ENCODE peak calls at places on chromosome 21, in ten cellular contexts. J, T, A, U, O, V, L, P, G and Q are unnamed samples.

GRCh38 chr21:45572231-45572630 is 30.0 kb upstream of the SLC19A1 start:
- DNase-seq in J (no peak), T (peak; percentile 37), A (peak; percentile 3), U (no peak), O (no peak), V (no peak), L (no peak), P (no peak), G (no peak), Q (no peak)

GRCh38 chr21:31566611-31567010 is 92.9 kb upstream of the SOD1 start:
- DNase-seq in J (no peak), T (no peak), A (no peak), U (no peak), O (no peak), V (no peak), L (no peak), P (no peak), G (no peak), Q (no peak)

GRCh38 chr21:15206514-15206913 is 141.7 kb upstream of the NRIP1 start:
- DNase-seq in J (no peak), T (no peak), A (no peak), U (no peak), O (no peak), V (no peak), L (no peak), P (no peak), G (no peak), Q (no peak)

GRCh38 chr21:43884012-43884860 is 19.2 kb downstream of the AGPAT3 start:
- DNase-seq in J (peak; percentile 91), T (no peak), A (no peak), U (no peak), O (peak; percentile 56), V (peak; percentile 20), L (peak; percentile 49), P (peak; percentile 20), G (no peak), Q (no peak)

GRCh38 chr21:41651830-41652229 is 115.0 kb downstream of the RIPK4 start:
- DNase-seq in J (no peak), T (peak; percentile 67), A (no peak), U (no peak), O (no peak), V (no peak), L (no peak), P (no peak), G (no peak), Q (no peak)

GRCh38 chr21:31543191-31543590 is 116.3 kb upstream of the SOD1 start:
- DNase-seq in J (no peak), T (no peak), A (no peak), U (no peak), O (no peak), V (no peak), L (no peak), P (no peak), G (no peak), Q (no peak)

GRCh38 chr21:16084776-16085364 is 355.1 kb downstream of the USP25 start:
- DNase-seq in J (no peak), T (peak; percentile 80), A (peak; percentile 46), U (no peak), O (no peak), V (no peak), L (no peak), P (no peak), G (no peak), Q (no peak)

GRCh38 chr21:31132574-31133242 is 94.4 kb upstream of the KRTAP19-8 start:
- DNase-seq in J (no peak), T (no peak), A (no peak), U (no peak), O (no peak), V (no peak), L (no peak), P (no peak), G (no peak), Q (peak; percentile 46)

GRCh38 chr21:34702341-34702807 is 33.6 kb downstream of the CLIC6 start:
- DNase-seq in J (no peak), T (peak; percentile 88), A (no peak), U (no peak), O (no peak), V (no peak), L (no peak), P (no peak), G (no peak), Q (no peak)

GRCh38 chr21:45014747-45015468 is 59.5 kb upstream of the ADARB1 start:
- DNase-seq in J (no peak), T (peak; percentile 52), A (no peak), U (no peak), O (no peak), V (no peak), L (no peak), P (no peak), G (no peak), Q (peak; percentile 4)

GRCh38 chr21:46442938-46443337 is 15.8 kb upstream of the DIP2A start:
- DNase-seq in J (no peak), T (no peak), A (no peak), U (no peak), O (no peak), V (no peak), L (no peak), P (no peak), G (no peak), Q (no peak)

GRCh38 chr21:38267991-38268858 is 11.4 kb downstream of the KCNJ15 start:
- DNase-seq in J (peak; percentile 38), T (no peak), A (no peak), U (no peak), O (no peak), V (no peak), L (no peak), P (no peak), G (no peak), Q (no peak)

GRCh38 chr21:38688068-38688467 is 117.7 kb upstream of the ETS2 start:
- DNase-seq in J (no peak), T (no peak), A (no peak), U (no peak), O (no peak), V (no peak), L (no peak), P (no peak), G (no peak), Q (no peak)

GRCh38 chr21:45262616-45263015 is 25.1 kb downstream of the POFUT2 start:
- DNase-seq in J (no peak), T (peak; percentile 81), A (no peak), U (peak; percentile 37), O (no peak), V (no peak), L (no peak), P (no peak), G (no peak), Q (no peak)

GRCh38 chr21:33572350-33572749 is 16.1 kb downstream of the DONSON start:
- DNase-seq in J (no peak), T (no peak), A (no peak), U (no peak), O (no peak), V (no peak), L (no peak), P (no peak), G (no peak), Q (no peak)

GRCh38 chr21:29413683-29414082 is 115.0 kb downstream of the BACH1 start:
- DNase-seq in J (no peak), T (no peak), A (no peak), U (no peak), O (no peak), V (no peak), L (no peak), P (no peak), G (no peak), Q (no peak)
- H3K9me3 ChIP-seq in J (no peaks in the 10 kb centered on the region), T (no peaks in the 10 kb centered on the region), A (no peaks in the 10 kb centered on the region), U (no peaks in the 10 kb centered on the region), O (no peaks in the 10 kb centered on the region), V (no peaks in the 10 kb centered on the region), L (no peaks in the 10 kb centered on the region), P (no peaks in the 10 kb centered on the region), G (no peaks in the 10 kb centered on the region), Q (no peaks in the 10 kb centered on the region)

GRCh38 chr21:36980280-36981048 is 14.0 kb upstream of the HLCS start:
- DNase-seq in J (peak; percentile 45), T (no peak), A (peak; percentile 21), U (no peak), O (peak; percentile 53), V (no peak), L (peak; percentile 32), P (no peak), G (peak; percentile 33), Q (no peak)
- H3K9me3 ChIP-seq in J (no peaks in the 10 kb centered on the region), T (no peaks in the 10 kb centered on the region), A (no peaks in the 10 kb centered on the region), U (no peaks in the 10 kb centered on the region), O (no peaks in the 10 kb centered on the region), V (no peaks in the 10 kb centered on the region), L (no peaks in the 10 kb centered on the region), P (no peaks in the 10 kb centered on the region), G (no peaks in the 10 kb centered on the region), Q (no peaks in the 10 kb centered on the region)

DNA sequence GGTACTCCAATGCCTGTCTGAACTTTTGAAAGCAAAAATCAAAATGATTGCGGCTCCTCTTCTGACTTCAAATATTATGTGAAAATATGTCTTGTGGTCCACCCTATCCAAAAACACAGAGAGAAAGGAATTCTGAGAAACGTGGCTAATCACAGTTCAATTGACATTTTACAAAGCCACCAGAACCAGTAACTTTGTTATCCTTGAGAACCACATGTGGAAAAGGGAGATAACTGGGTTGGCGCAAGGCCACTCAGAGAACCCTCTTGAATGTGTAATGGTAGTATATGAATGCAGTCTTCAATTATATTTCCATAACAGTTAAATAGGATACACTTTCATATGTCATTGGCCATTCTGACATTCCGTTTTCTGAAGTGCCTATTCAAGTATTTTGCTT is 1030.0 kb upstream of the TMPRSS15 start:
- DNase-seq in J (no peak), T (no peak), A (no peak), U (no peak), O (no peak), V (no peak), L (no peak), P (no peak), G (no peak), Q (no peak)
- H3K9me3 ChIP-seq in J (peaks cover 5% of the 10 kb centered on the region), T (no peaks in the 10 kb centered on the region), A (peaks cover 17% of the 10 kb centered on the region), U (peaks cover 9% of the 10 kb centered on the region), O (no peaks in the 10 kb centered on the region), V (no peaks in the 10 kb centered on the region), L (no peaks in the 10 kb centered on the region), P (no peaks in the 10 kb centered on the region), G (no peaks in the 10 kb centered on the region), Q (no peaks in the 10 kb centered on the region)

DNA sequence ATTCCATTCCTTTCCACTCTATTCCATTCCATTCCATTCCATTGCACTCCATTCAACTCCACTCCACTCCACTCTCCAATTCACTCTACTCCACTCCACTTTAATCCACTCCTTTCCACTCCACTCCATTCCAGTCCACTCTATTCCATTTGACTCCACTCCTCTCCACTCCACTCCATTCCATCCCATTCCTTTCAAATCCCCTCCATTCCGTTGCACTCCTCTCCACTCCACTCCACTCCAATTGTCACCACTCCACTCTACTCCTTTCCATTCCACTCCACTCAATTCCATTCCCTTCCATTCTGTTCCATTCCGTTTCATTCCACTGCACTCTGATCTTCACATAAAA is 2563.7 kb upstream of the TPTE start:
- DNase-seq in J (no peak), T (no peak), A (no peak), U (no peak), O (no peak), V (no peak), L (no peak), P (no peak), G (no peak), Q (no peak)
- H3K9me3 ChIP-seq in J (peaks cover 74% of the 10 kb centered on the region), T (peaks cover 87% of the 10 kb centered on the region), A (no peaks in the 10 kb centered on the region), U (peaks cover 63% of the 10 kb centered on the region), O (peaks cover under 1% of the 10 kb centered on the region), V (peaks cover 16% of the 10 kb centered on the region), L (peaks cover 40% of the 10 kb centered on the region), P (peaks cover 28% of the 10 kb centered on the region), G (peaks cover 32% of the 10 kb centered on the region), Q (peaks cover 35% of the 10 kb centered on the region)

DNA sequence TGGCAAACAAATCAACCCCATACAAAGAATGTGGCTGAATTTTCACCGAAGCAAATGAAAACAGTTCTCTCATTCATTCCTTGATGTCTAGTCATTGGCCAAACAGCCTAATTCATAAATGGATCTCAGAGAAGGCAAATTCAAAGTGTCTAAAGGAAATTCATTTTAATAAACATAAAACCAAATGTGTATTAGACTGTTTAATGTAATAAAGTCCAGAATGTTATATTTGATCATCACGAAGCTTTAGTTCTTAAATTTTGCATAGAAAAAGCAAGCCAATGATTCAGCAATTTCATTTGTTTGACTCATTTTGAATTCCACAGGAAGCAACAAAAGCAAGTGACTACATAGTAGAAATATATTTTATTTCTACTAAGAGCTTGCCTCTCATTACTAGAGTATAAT is 379.2 kb upstream of the ADAMTS5 start:
- DNase-seq in J (no peak), T (no peak), A (no peak), U (no peak), O (no peak), V (no peak), L (no peak), P (no peak), G (no peak), Q (no peak)
- H3K9me3 ChIP-seq in J (no peaks in the 10 kb centered on the region), T (no peaks in the 10 kb centered on the region), A (no peaks in the 10 kb centered on the region), U (peaks cover 4% of the 10 kb centered on the region), O (no peaks in the 10 kb centered on the region), V (no peaks in the 10 kb centered on the region), L (no peaks in the 10 kb centered on the region), P (no peaks in the 10 kb centered on the region), G (no peaks in the 10 kb centered on the region), Q (no peaks in the 10 kb centered on the region)